ENCODE peak calls at places on chromosome 17, in five cellular contexts. Y is heart right ventricle, U is lower lobe of right lung, F is Panc1, G is left lung. A is an unnamed sample. For H3K4me1, the result is how much of the 10 kb centered on the place peaks cover.

GRCh38 chr17:35046245-35046644 is 17.3 kb downstream of the RFFL start:
- ATAC-seq in Y (no peak), U (no peak), F (no peak), G (no peak), A (no peak)

GRCh38 chr17:78325076-78325712 is 34.7 kb downstream of the SOCS3 start:
- ATAC-seq in U (peak), F (no peak), G (peak), Y (peak), A (peak)

GRCh38 chr17:16281351-16281750 is 64.3 kb downstream of the PIGL start:
- ATAC-seq in Y (no peak), G (no peak), F (no peak), U (no peak), A (no peak)

GRCh38 chr17:19260958-19261357 is 23.8 kb downstream of the EPN2 start:
- ATAC-seq in Y (no peak), F (no peak), G (no peak), U (no peak), A (no peak)

GRCh38 chr17:15350777-15351486 is 9.5 kb upstream of the TEKT3 start:
- ATAC-seq in U (no peak), Y (peak), G (peak), F (no peak), A (peak)

GRCh38 chr17:77958716-77959215 is 263 bp downstream of the TNRC6C start:
- ATAC-seq in U (no peak), G (no peak), F (peak), Y (no peak), A (peak)

GRCh38 chr17:49633250-49633649 is 44.6 kb downstream of the SPOP start:
- ATAC-seq in G (no peak), U (no peak), Y (peak), F (no peak), A (no peak)

GRCh38 chr17:6752068-6752909 is 3.6 kb upstream of the XAF1 start:
- ATAC-seq in F (no peak), G (peak), U (peak), Y (peak), A (peak)

GRCh38 chr17:40354191-40355122 is 10.1 kb downstream of the GJD3 start:
- ATAC-seq in Y (no peak), G (no peak), U (no peak), F (no peak), A (no peak)

GRCh38 chr17:72719582-72720493 is 372.6 kb downstream of the SLC39A11 start:
- ATAC-seq in Y (peak), U (peak), G (peak), F (peak), A (no peak)

GRCh38 chr17:62644487-62645173 is 17.2 kb downstream of the MRC2 start:
- ATAC-seq in G (no peak), U (no peak), Y (no peak), F (peak), A (no peak)

GRCh38 chr17:65457635-65458257 is 103.7 kb downstream of the AXIN2 start:
- ATAC-seq in U (no peak), Y (no peak), G (peak), F (no peak), A (no peak)

GRCh38 chr17:49729074-49729473 is 21.3 kb upstream of the SLC35B1 start:
- ATAC-seq in G (no peak), Y (peak), U (no peak), F (no peak), A (no peak)

GRCh38 chr17:19713901-19714361 is 2.5 kb downstream of the SLC47A2 start:
- ATAC-seq in F (no peak), U (no peak), Y (no peak), G (no peak), A (no peak)

GRCh38 chr17:40871316-40871715 is 4.3 kb upstream of the KRT12 start:
- ATAC-seq in F (no peak), U (no peak), Y (no peak), G (no peak), A (no peak)

GRCh38 chr17:4341616-4341977 is 24.9 kb downstream of the UBE2G1 start:
- ATAC-seq in F (no peak), U (no peak), G (no peak), Y (peak), A (no peak)

GRCh38 chr17:31830971-31831755 is 27.9 kb downstream of the COPRS start:
- ATAC-seq in F (peak), U (no peak), Y (no peak), G (no peak), A (no peak)

GRCh38 chr17:78147315-78147998 is 1.3 kb downstream of the C17orf99 start:
- ATAC-seq in G (peak), Y (no peak), F (no peak), U (peak), A (no peak)

GRCh38 chr17:68290268-68290954 is 516 bp downstream of the SLC16A6 start:
- ATAC-seq in Y (no peak), U (no peak), F (no peak), G (no peak), A (no peak)

GRCh38 chr17:82490512-82491195 is 28.9 kb upstream of the FOXK2 start:
- ATAC-seq in F (no peak), Y (no peak), G (no peak), U (no peak), A (no peak)

GRCh38 chr17:42456223-42457106 is 2.2 kb upstream of the ATP6V0A1 start:
- ATAC-seq in G (peak), Y (peak), F (no peak), U (peak), A (no peak)

GRCh38 chr17:38606646-38607611 is 1.2 kb upstream of the SRCIN1 start:
- ATAC-seq in U (peak), Y (peak), G (no peak), F (no peak), A (no peak)

GRCh38 chr17:73924488-73925186 is 278.8 kb upstream of the RPL38 start:
- ATAC-seq in F (no peak), U (no peak), G (no peak), Y (no peak), A (no peak)

GRCh38 chr17:68319420-68320162 is 28.3 kb downstream of the ARSG start:
- ATAC-seq in Y (peak), G (peak), U (peak), F (no peak), A (no peak)

GRCh38 chr17:3916013-3916696 is at the start of gene P2RX1:
- ATAC-seq in Y (no peak), F (no peak), G (peak), U (peak), A (no peak)

GRCh38 chr17:68101075-68101991 is 65.8 kb downstream of the KPNA2 start:
- ATAC-seq in G (peak), U (peak), Y (peak), F (peak), A (peak)

GRCh38 chr17:38320482-38320881 is 23.3 kb downstream of the GPR179 start:
- ATAC-seq in F (no peak), G (peak), U (peak), Y (no peak), A (no peak)

GRCh38 chr17:72145972-72146755 is 25.3 kb downstream of the SOX9 start:
- ATAC-seq in Y (peak), G (peak), F (no peak), U (no peak), A (no peak)

GRCh38 chr17:45195424-45195823 is 26.3 kb upstream of the FMNL1 start:
- ATAC-seq in G (no peak), U (no peak), F (no peak), Y (no peak), A (no peak)

GRCh38 chr17:83110755-83111154 is 31.3 kb downstream of the METRNL start:
- ATAC-seq in F (no peak), Y (peak), U (no peak), G (peak), A (peak)

GRCh38 chr17:51857052-51857593 is 301.4 kb downstream of the CA10 start:
- ATAC-seq in F (no peak), Y (no peak), U (no peak), G (no peak), A (no peak)

GRCh38 chr17:70298929-70299529 is 129.7 kb downstream of the KCNJ2 start:
- ATAC-seq in G (no peak), U (no peak), Y (no peak), F (no peak), A (no peak)

GRCh38 chr17:39101139-39101538 is 50.3 kb downstream of the PLXDC1 start:
- ATAC-seq in F (no peak), U (no peak), Y (no peak), G (no peak), A (no peak)

GRCh38 chr17:47305302-47305923 is 18.3 kb upstream of the EFCAB13 start:
- ATAC-seq in Y (peak), G (peak), U (peak), F (peak), A (peak)

GRCh38 chr17:10623786-10624338 is 33.2 kb downstream of the MYH3 start:
- ATAC-seq in F (no peak), G (no peak), U (no peak), Y (no peak), A (no peak)

GRCh38 chr17:79696159-79696982 is 34.4 kb upstream of the ENPP7 start:
- ATAC-seq in F (no peak), U (peak), Y (peak), G (peak), A (peak)

GRCh38 chr17:21239680-21240374 is 13.4 kb downstream of the NATD1 start:
- ATAC-seq in G (peak), F (peak), Y (peak), U (no peak), A (peak)

GRCh38 chr17:36001109-36001735 is at the start of gene CCL15:
- ATAC-seq in Y (no peak), F (no peak), U (no peak), G (no peak), A (no peak)

GRCh38 chr17:45923511-45924268 is 29.3 kb downstream of the MAPT start:
- ATAC-seq in U (no peak), F (no peak), Y (peak), G (peak), A (no peak)

GRCh38 chr17:64393000-64393402 is 2.3 kb upstream of the PECAM1 start:
- ATAC-seq in F (no peak), Y (no peak), U (no peak), G (no peak), A (no peak)

GRCh38 chr17:59642535-59642934 is 22.8 kb downstream of the CLTC start:
- ATAC-seq in U (no peak), F (no peak), G (peak), Y (no peak), A (no peak)
- H3K4me1 ChIP-seq in U (under half), F (under half), G (under half), Y (half or more), A (under half)

GRCh38 chr17:66971730-66972441 is 7.4 kb downstream of the CACNG4 start:
- ATAC-seq in Y (no peak), F (no peak), G (no peak), U (no peak), A (no peak)
- H3K4me1 ChIP-seq in Y (under half), F (under half), G (under half), U (under half), A (under half)

GRCh38 chr17:75115545-75115944 is 5.8 kb downstream of the ARMC7 start:
- ATAC-seq in Y (no peak), G (no peak), F (no peak), U (no peak), A (no peak)

GRCh38 chr17:75110307-75110937 is 653 bp downstream of the ARMC7 start:
- ATAC-seq in G (peak), U (peak), Y (no peak), F (no peak), A (no peak)

GRCh38 chr17:75111777-75112176 is 2.0 kb downstream of the ARMC7 start:
- ATAC-seq in F (no peak), U (no peak), Y (no peak), G (no peak), A (no peak)

GRCh38 chr17:75116681-75117080 is 6.9 kb downstream of the ARMC7 start:
- ATAC-seq in Y (no peak), U (no peak), F (no peak), G (no peak), A (no peak)

DNA sequence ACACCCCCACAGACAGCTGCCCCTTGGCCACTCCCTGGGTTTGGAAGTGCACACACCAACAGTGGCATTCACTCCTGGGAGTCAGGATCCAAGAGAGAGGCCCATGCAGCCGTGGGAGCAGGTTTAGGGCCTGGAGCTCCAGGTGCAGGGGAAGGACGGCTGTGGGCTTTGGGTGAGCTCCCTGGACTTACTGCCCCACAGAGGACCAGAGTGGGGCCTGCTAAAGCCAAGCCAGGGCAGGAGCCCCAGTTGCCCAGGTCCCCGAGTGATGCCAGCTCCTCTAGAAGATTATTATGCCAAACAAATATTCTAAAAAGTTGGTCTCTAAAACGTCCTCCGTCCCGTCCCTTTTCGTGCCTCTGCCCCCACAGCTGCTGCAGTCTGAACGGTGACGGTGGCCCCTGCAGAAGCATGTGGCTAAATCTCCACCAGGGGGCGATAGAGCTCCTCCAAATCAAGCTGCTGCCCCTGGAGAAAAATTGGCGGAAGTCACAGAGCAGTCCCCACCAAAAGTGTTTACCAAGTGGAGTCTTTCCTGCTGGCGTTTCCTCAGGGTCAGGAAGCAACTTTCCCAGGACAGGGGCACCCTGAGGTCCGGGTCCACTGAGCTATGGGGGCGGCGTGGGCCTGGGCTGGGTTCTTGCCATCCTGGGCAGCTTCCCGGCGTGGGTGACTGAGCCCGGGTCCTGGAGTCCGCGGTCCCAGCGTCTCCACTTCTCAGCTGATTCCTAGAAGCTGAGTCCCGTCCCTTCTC is 4.2 kb downstream of the ARMC7 start:
- ATAC-seq in Y (peak), G (peak), U (peak), F (peak), A (peak)
- H3K4me1 ChIP-seq in Y (half or more), G (under half), U (half or more), F (under half), A (half or more)

DNA sequence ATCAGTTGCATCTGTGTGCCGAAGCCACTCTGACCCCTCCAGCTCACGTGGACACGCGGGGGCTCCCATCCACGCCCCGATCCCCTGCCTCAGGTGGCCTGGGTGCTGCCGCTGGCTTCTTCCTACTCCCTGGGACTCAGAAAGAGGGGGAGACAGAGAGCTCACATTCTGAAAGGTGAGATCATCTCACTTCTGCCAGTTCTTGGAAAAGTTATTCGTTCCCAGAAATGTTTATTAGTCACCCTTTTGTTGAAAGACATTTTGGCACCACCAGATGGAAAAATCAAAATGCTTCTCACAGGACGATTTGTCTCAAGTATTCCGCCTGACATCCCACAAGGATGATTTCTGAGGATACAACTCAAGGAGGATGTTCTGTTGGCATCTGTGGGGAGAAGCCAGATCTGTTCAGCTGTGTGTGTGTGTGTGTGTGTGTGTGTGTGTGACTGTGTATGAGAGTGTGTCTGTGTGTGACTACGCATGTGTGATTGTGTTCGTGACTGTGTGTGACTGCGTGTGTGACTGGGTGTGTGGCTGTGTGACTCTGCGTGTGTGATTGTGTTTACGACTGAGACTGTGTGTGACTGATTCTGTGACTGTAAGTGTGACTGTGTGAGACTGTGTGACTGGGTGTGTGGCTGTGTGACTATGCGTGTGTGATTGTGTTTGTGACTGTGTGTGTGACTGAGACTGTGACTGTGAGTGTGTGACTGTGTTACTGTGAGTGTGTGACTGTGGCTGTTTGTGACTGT is 207.3 kb downstream of the NTN1 start:
- ATAC-seq in G (peak), Y (peak), F (no peak), U (no peak), A (peak)
- H3K4me1 ChIP-seq in G (under half), Y (under half), F (under half), U (under half), A (half or more)

GRCh38 chr17:56913867-56914640 is at the start of gene TRIM25:
- ATAC-seq in F (peak), G (peak), U (peak), Y (peak), A (peak)
- H3K4me1 ChIP-seq in F (under half), G (under half), U (half or more), Y (under half), A (half or more)

GRCh38 chr17:81339502-81340296 is 44.6 kb upstream of the SLC38A10 start:
- ATAC-seq in U (peak), F (peak), Y (peak), G (peak), A (no peak)
- H3K4me1 ChIP-seq in U (half or more), F (half or more), Y (half or more), G (under half), A (under half)

GRCh38 chr17:17830269-17830567 is 6.6 kb downstream of the SREBF1 start:
- ATAC-seq in U (no peak), F (no peak), G (no peak), Y (no peak), A (no peak)

GRCh38 chr17:17830740-17831207 is 6.0 kb downstream of the SREBF1 start:
- ATAC-seq in U (no peak), G (no peak), F (no peak), Y (peak), A (no peak)

GRCh38 chr17:17826942-17827785 is 9.6 kb downstream of the SREBF1 start:
- ATAC-seq in F (no peak), Y (no peak), U (no peak), G (no peak), A (no peak)

GRCh38 chr17:17826340-17826708 is 10.5 kb downstream of the SREBF1 start:
- ATAC-seq in Y (no peak), F (no peak), G (no peak), U (no peak), A (no peak)

GRCh38 chr17:17827826-17828621 is 8.8 kb downstream of the SREBF1 start:
- ATAC-seq in U (no peak), F (no peak), G (no peak), Y (no peak), A (no peak)
- H3K4me1 ChIP-seq in U (half or more), F (half or more), G (under half), Y (half or more), A (under half)